ENCODE peak calls at places on chromosomes 7 and 10, in six cellular contexts. One of them, this sample, is unnamed.

GRCh38 chr7:15313361-15313760 is 248.5 kb downstream of the AGMO start:
- DNase-seq in stimulated activated CD8-positive, alpha-beta memory T cell treated with anti-CD3 and anti-CD28 coated beads, Interleukin-15, amount 100 ng/mL, for 24 hours: no peak
- DNase-seq in ovary: no peak
- DNase-seq in aorta: no peak
- DNase-seq in activated T-cell treated with anti-CD3 and anti-CD28 coated beads for 24 hours: no peak
- DNase-seq in NB4: no peak
- DNase-seq in this sample: no peak

GRCh38 chr7:148173296-148173695 is 417.3 kb upstream of the C7orf33 start:
- DNase-seq in ovary: no peak
- DNase-seq in aorta: no peak
- DNase-seq in NB4: no peak
- DNase-seq in stimulated activated CD8-positive, alpha-beta memory T cell treated with anti-CD3 and anti-CD28 coated beads, Interleukin-15, amount 100 ng/mL, for 24 hours: no peak
- DNase-seq in activated T-cell treated with anti-CD3 and anti-CD28 coated beads for 24 hours: no peak
- DNase-seq in this sample: no peak

GRCh38 chr10:132850246-132850645 is 64.3 kb upstream of the NKX6-2 start:
- DNase-seq in ovary: no peak
- DNase-seq in NB4: no peak
- DNase-seq in aorta: peak; percentile 24
- DNase-seq in activated T-cell treated with anti-CD3 and anti-CD28 coated beads for 24 hours: no peak
- DNase-seq in stimulated activated CD8-positive, alpha-beta memory T cell treated with anti-CD3 and anti-CD28 coated beads, Interleukin-15, amount 100 ng/mL, for 24 hours: no peak
- DNase-seq in this sample: no peak

GRCh38 chr10:78451592-78451991 is 417.9 kb downstream of the RPS24 start:
- DNase-seq in ovary: peak; percentile 67
- DNase-seq in NB4: no peak
- DNase-seq in stimulated activated CD8-positive, alpha-beta memory T cell treated with anti-CD3 and anti-CD28 coated beads, Interleukin-15, amount 100 ng/mL, for 24 hours: no peak
- DNase-seq in activated T-cell treated with anti-CD3 and anti-CD28 coated beads for 24 hours: no peak
- DNase-seq in aorta: peak; percentile 57
- DNase-seq in this sample: no peak

GRCh38 chr7:123499211-123499968 is 35.0 kb downstream of the IQUB start:
- DNase-seq in ovary: no peak
- DNase-seq in activated T-cell treated with anti-CD3 and anti-CD28 coated beads for 24 hours: no peak
- DNase-seq in aorta: no peak
- DNase-seq in NB4: no peak
- DNase-seq in stimulated activated CD8-positive, alpha-beta memory T cell treated with anti-CD3 and anti-CD28 coated beads, Interleukin-15, amount 100 ng/mL, for 24 hours: no peak
- DNase-seq in this sample: no peak

GRCh38 chr10:31134303-31134928 is 102.8 kb upstream of the ZNF438 start:
- DNase-seq in aorta: no peak
- DNase-seq in ovary: no peak
- DNase-seq in stimulated activated CD8-positive, alpha-beta memory T cell treated with anti-CD3 and anti-CD28 coated beads, Interleukin-15, amount 100 ng/mL, for 24 hours: no peak
- DNase-seq in activated T-cell treated with anti-CD3 and anti-CD28 coated beads for 24 hours: peak; percentile 16
- DNase-seq in NB4: peak; percentile 81
- DNase-seq in this sample: no peak

GRCh38 chr10:122363311-122363710 is 11.2 kb upstream of the PLEKHA1 start:
- DNase-seq in ovary: no peak
- DNase-seq in NB4: no peak
- DNase-seq in stimulated activated CD8-positive, alpha-beta memory T cell treated with anti-CD3 and anti-CD28 coated beads, Interleukin-15, amount 100 ng/mL, for 24 hours: no peak
- DNase-seq in activated T-cell treated with anti-CD3 and anti-CD28 coated beads for 24 hours: no peak
- DNase-seq in aorta: no peak
- DNase-seq in this sample: no peak

GRCh38 chr10:30058570-30059132 is 735 bp downstream of the JCAD start:
- DNase-seq in aorta: no peak
- DNase-seq in activated T-cell treated with anti-CD3 and anti-CD28 coated beads for 24 hours: no peak
- DNase-seq in stimulated activated CD8-positive, alpha-beta memory T cell treated with anti-CD3 and anti-CD28 coated beads, Interleukin-15, amount 100 ng/mL, for 24 hours: no peak
- DNase-seq in NB4: no peak
- DNase-seq in ovary: peak; percentile 48
- DNase-seq in this sample: no peak

GRCh38 chr7:100157334-100158228 is 942 bp downstream of the TRAPPC14 start:
- DNase-seq in ovary: no peak
- DNase-seq in stimulated activated CD8-positive, alpha-beta memory T cell treated with anti-CD3 and anti-CD28 coated beads, Interleukin-15, amount 100 ng/mL, for 24 hours: no peak
- DNase-seq in activated T-cell treated with anti-CD3 and anti-CD28 coated beads for 24 hours: no peak
- DNase-seq in NB4: peak; percentile 62
- DNase-seq in aorta: no peak
- DNase-seq in this sample: peak; percentile 67

GRCh38 chr7:51234139-51234538 is 82.5 kb downstream of the COBL start:
- DNase-seq in stimulated activated CD8-positive, alpha-beta memory T cell treated with anti-CD3 and anti-CD28 coated beads, Interleukin-15, amount 100 ng/mL, for 24 hours: no peak
- DNase-seq in aorta: no peak
- DNase-seq in ovary: no peak
- DNase-seq in activated T-cell treated with anti-CD3 and anti-CD28 coated beads for 24 hours: no peak
- DNase-seq in NB4: no peak
- DNase-seq in this sample: no peak

GRCh38 chr10:3331680-3332230 is 159.2 kb upstream of the PITRM1 start:
- DNase-seq in aorta: no peak
- DNase-seq in stimulated activated CD8-positive, alpha-beta memory T cell treated with anti-CD3 and anti-CD28 coated beads, Interleukin-15, amount 100 ng/mL, for 24 hours: no peak
- DNase-seq in ovary: no peak
- DNase-seq in NB4: no peak
- DNase-seq in activated T-cell treated with anti-CD3 and anti-CD28 coated beads for 24 hours: no peak
- DNase-seq in this sample: no peak

GRCh38 chr7:13336227-13336626 is 648.8 kb downstream of the ARL4A start:
- DNase-seq in ovary: no peak
- DNase-seq in aorta: no peak
- DNase-seq in NB4: no peak
- DNase-seq in stimulated activated CD8-positive, alpha-beta memory T cell treated with anti-CD3 and anti-CD28 coated beads, Interleukin-15, amount 100 ng/mL, for 24 hours: no peak
- DNase-seq in activated T-cell treated with anti-CD3 and anti-CD28 coated beads for 24 hours: no peak
- DNase-seq in this sample: no peak

GRCh38 chr10:47278152-47278473 is 21.9 kb upstream of the GDF10 start:
- DNase-seq in NB4: no peak
- DNase-seq in aorta: no peak
- DNase-seq in stimulated activated CD8-positive, alpha-beta memory T cell treated with anti-CD3 and anti-CD28 coated beads, Interleukin-15, amount 100 ng/mL, for 24 hours: no peak
- DNase-seq in ovary: no peak
- DNase-seq in activated T-cell treated with anti-CD3 and anti-CD28 coated beads for 24 hours: no peak
- DNase-seq in this sample: no peak

GRCh38 chr10:96789571-96790108 is 42.5 kb upstream of the LCOR start:
- DNase-seq in activated T-cell treated with anti-CD3 and anti-CD28 coated beads for 24 hours: no peak
- DNase-seq in ovary: peak; percentile 41
- DNase-seq in aorta: no peak
- DNase-seq in stimulated activated CD8-positive, alpha-beta memory T cell treated with anti-CD3 and anti-CD28 coated beads, Interleukin-15, amount 100 ng/mL, for 24 hours: no peak
- DNase-seq in NB4: peak; percentile 55
- DNase-seq in this sample: no peak

GRCh38 chr10:68560916-68561691 is 967 bp downstream of the TET1 start:
- DNase-seq in activated T-cell treated with anti-CD3 and anti-CD28 coated beads for 24 hours: no peak
- DNase-seq in ovary: peak; percentile 59
- DNase-seq in stimulated activated CD8-positive, alpha-beta memory T cell treated with anti-CD3 and anti-CD28 coated beads, Interleukin-15, amount 100 ng/mL, for 24 hours: no peak
- DNase-seq in aorta: no peak
- DNase-seq in NB4: peak; percentile 54
- DNase-seq in this sample: no peak

GRCh38 chr7:158107806-158108205 is 479.8 kb downstream of the PTPRN2 start:
- DNase-seq in stimulated activated CD8-positive, alpha-beta memory T cell treated with anti-CD3 and anti-CD28 coated beads, Interleukin-15, amount 100 ng/mL, for 24 hours: no peak
- DNase-seq in activated T-cell treated with anti-CD3 and anti-CD28 coated beads for 24 hours: no peak
- DNase-seq in aorta: no peak
- DNase-seq in NB4: no peak
- DNase-seq in ovary: no peak
- DNase-seq in this sample: no peak

GRCh38 chr10:105691811-105692210 is 1050.7 kb downstream of the SORCS3 start:
- DNase-seq in aorta: no peak
- DNase-seq in NB4: peak; percentile 51
- DNase-seq in ovary: no peak
- DNase-seq in stimulated activated CD8-positive, alpha-beta memory T cell treated with anti-CD3 and anti-CD28 coated beads, Interleukin-15, amount 100 ng/mL, for 24 hours: no peak
- DNase-seq in activated T-cell treated with anti-CD3 and anti-CD28 coated beads for 24 hours: no peak
- DNase-seq in this sample: no peak

GRCh38 chr7:101518348-101518747 is 110.7 kb downstream of the MYL10 start:
- DNase-seq in NB4: no peak
- DNase-seq in activated T-cell treated with anti-CD3 and anti-CD28 coated beads for 24 hours: no peak
- DNase-seq in stimulated activated CD8-positive, alpha-beta memory T cell treated with anti-CD3 and anti-CD28 coated beads, Interleukin-15, amount 100 ng/mL, for 24 hours: no peak
- DNase-seq in aorta: no peak
- DNase-seq in ovary: no peak
- DNase-seq in this sample: no peak

GRCh38 chr10:107576746-107577145 is 412.2 kb upstream of the SORCS1 start:
- DNase-seq in aorta: no peak
- DNase-seq in stimulated activated CD8-positive, alpha-beta memory T cell treated with anti-CD3 and anti-CD28 coated beads, Interleukin-15, amount 100 ng/mL, for 24 hours: no peak
- DNase-seq in NB4: no peak
- DNase-seq in activated T-cell treated with anti-CD3 and anti-CD28 coated beads for 24 hours: no peak
- DNase-seq in ovary: no peak
- DNase-seq in this sample: no peak

GRCh38 chr7:151876899-151877777 is at the start of gene PRKAG2:
- DNase-seq in ovary: peak; percentile 81
- DNase-seq in activated T-cell treated with anti-CD3 and anti-CD28 coated beads for 24 hours: peak; percentile 58
- DNase-seq in stimulated activated CD8-positive, alpha-beta memory T cell treated with anti-CD3 and anti-CD28 coated beads, Interleukin-15, amount 100 ng/mL, for 24 hours: peak; percentile 47
- DNase-seq in aorta: peak; percentile 84
- DNase-seq in NB4: peak; percentile 87
- DNase-seq in this sample: peak; percentile 84

GRCh38 chr7:107071129-107071528 is 26.6 kb downstream of the PRKAR2B start:
- DNase-seq in NB4: no peak
- DNase-seq in ovary: no peak
- DNase-seq in activated T-cell treated with anti-CD3 and anti-CD28 coated beads for 24 hours: no peak
- DNase-seq in stimulated activated CD8-positive, alpha-beta memory T cell treated with anti-CD3 and anti-CD28 coated beads, Interleukin-15, amount 100 ng/mL, for 24 hours: no peak
- DNase-seq in aorta: no peak
- DNase-seq in this sample: no peak

GRCh38 chr10:93573051-93573909 is 6.8 kb downstream of the FFAR4 start:
- DNase-seq in activated T-cell treated with anti-CD3 and anti-CD28 coated beads for 24 hours: no peak
- DNase-seq in aorta: peak; percentile 80
- DNase-seq in NB4: peak; percentile 88
- DNase-seq in ovary: no peak
- DNase-seq in stimulated activated CD8-positive, alpha-beta memory T cell treated with anti-CD3 and anti-CD28 coated beads, Interleukin-15, amount 100 ng/mL, for 24 hours: no peak
- DNase-seq in this sample: peak; percentile 64

GRCh38 chr7:77253151-77253550 is 53.5 kb upstream of the FGL2 start:
- DNase-seq in activated T-cell treated with anti-CD3 and anti-CD28 coated beads for 24 hours: no peak
- DNase-seq in ovary: no peak
- DNase-seq in stimulated activated CD8-positive, alpha-beta memory T cell treated with anti-CD3 and anti-CD28 coated beads, Interleukin-15, amount 100 ng/mL, for 24 hours: no peak
- DNase-seq in NB4: no peak
- DNase-seq in aorta: no peak
- DNase-seq in this sample: no peak

GRCh38 chr7:39510738-39511372 is 55.3 kb upstream of the YAE1 start:
- DNase-seq in ovary: no peak
- DNase-seq in activated T-cell treated with anti-CD3 and anti-CD28 coated beads for 24 hours: no peak
- DNase-seq in NB4: peak; percentile 28
- DNase-seq in aorta: no peak
- DNase-seq in stimulated activated CD8-positive, alpha-beta memory T cell treated with anti-CD3 and anti-CD28 coated beads, Interleukin-15, amount 100 ng/mL, for 24 hours: no peak
- DNase-seq in this sample: no peak

GRCh38 chr7:131224996-131225395 is 102.7 kb upstream of the MKLN1 start:
- DNase-seq in stimulated activated CD8-positive, alpha-beta memory T cell treated with anti-CD3 and anti-CD28 coated beads, Interleukin-15, amount 100 ng/mL, for 24 hours: no peak
- DNase-seq in ovary: no peak
- DNase-seq in aorta: no peak
- DNase-seq in activated T-cell treated with anti-CD3 and anti-CD28 coated beads for 24 hours: no peak
- DNase-seq in NB4: no peak
- DNase-seq in this sample: no peak

GRCh38 chr7:23530355-23530754 is 1.4 kb downstream of the TRA2A start:
- DNase-seq in stimulated activated CD8-positive, alpha-beta memory T cell treated with anti-CD3 and anti-CD28 coated beads, Interleukin-15, amount 100 ng/mL, for 24 hours: no peak
- DNase-seq in ovary: no peak
- DNase-seq in activated T-cell treated with anti-CD3 and anti-CD28 coated beads for 24 hours: no peak
- DNase-seq in aorta: no peak
- DNase-seq in NB4: peak; percentile 62
- DNase-seq in this sample: no peak

GRCh38 chr7:103551006-103551405 is 105.0 kb upstream of the SLC26A5 start:
- DNase-seq in NB4: no peak
- DNase-seq in activated T-cell treated with anti-CD3 and anti-CD28 coated beads for 24 hours: no peak
- DNase-seq in ovary: no peak
- DNase-seq in stimulated activated CD8-positive, alpha-beta memory T cell treated with anti-CD3 and anti-CD28 coated beads, Interleukin-15, amount 100 ng/mL, for 24 hours: no peak
- DNase-seq in aorta: no peak
- DNase-seq in this sample: no peak

GRCh38 chr7:47779341-47779771 is 168.9 kb downstream of the PKD1L1 start:
- DNase-seq in ovary: no peak
- DNase-seq in NB4: no peak
- DNase-seq in stimulated activated CD8-positive, alpha-beta memory T cell treated with anti-CD3 and anti-CD28 coated beads, Interleukin-15, amount 100 ng/mL, for 24 hours: no peak
- DNase-seq in activated T-cell treated with anti-CD3 and anti-CD28 coated beads for 24 hours: no peak
- DNase-seq in aorta: no peak
- DNase-seq in this sample: no peak

GRCh38 chr7:33779216-33779615 is 126.1 kb upstream of the BMPER start:
- DNase-seq in ovary: no peak
- DNase-seq in aorta: no peak
- DNase-seq in activated T-cell treated with anti-CD3 and anti-CD28 coated beads for 24 hours: no peak
- DNase-seq in stimulated activated CD8-positive, alpha-beta memory T cell treated with anti-CD3 and anti-CD28 coated beads, Interleukin-15, amount 100 ng/mL, for 24 hours: no peak
- DNase-seq in NB4: no peak
- DNase-seq in this sample: no peak

GRCh38 chr10:99008106-99008505 is 227.5 kb downstream of the HPSE2 start:
- DNase-seq in stimulated activated CD8-positive, alpha-beta memory T cell treated with anti-CD3 and anti-CD28 coated beads, Interleukin-15, amount 100 ng/mL, for 24 hours: no peak
- DNase-seq in aorta: no peak
- DNase-seq in NB4: no peak
- DNase-seq in ovary: no peak
- DNase-seq in activated T-cell treated with anti-CD3 and anti-CD28 coated beads for 24 hours: no peak
- DNase-seq in this sample: no peak

GRCh38 chr10:31700222-31700621 is 228.4 kb downstream of the ARHGAP12 start:
- DNase-seq in ovary: no peak
- DNase-seq in activated T-cell treated with anti-CD3 and anti-CD28 coated beads for 24 hours: no peak
- DNase-seq in aorta: no peak
- DNase-seq in NB4: no peak
- DNase-seq in stimulated activated CD8-positive, alpha-beta memory T cell treated with anti-CD3 and anti-CD28 coated beads, Interleukin-15, amount 100 ng/mL, for 24 hours: no peak
- DNase-seq in this sample: no peak

GRCh38 chr10:30413996-30414576 is 19.9 kb upstream of the MAP3K8 start:
- DNase-seq in ovary: no peak
- DNase-seq in aorta: no peak
- DNase-seq in stimulated activated CD8-positive, alpha-beta memory T cell treated with anti-CD3 and anti-CD28 coated beads, Interleukin-15, amount 100 ng/mL, for 24 hours: no peak
- DNase-seq in activated T-cell treated with anti-CD3 and anti-CD28 coated beads for 24 hours: no peak
- DNase-seq in NB4: peak; percentile 79
- DNase-seq in this sample: no peak

GRCh38 chr10:121481222-121481621 is 117.0 kb downstream of the FGFR2 start:
- DNase-seq in NB4: no peak
- DNase-seq in activated T-cell treated with anti-CD3 and anti-CD28 coated beads for 24 hours: no peak
- DNase-seq in ovary: peak; percentile 32
- DNase-seq in stimulated activated CD8-positive, alpha-beta memory T cell treated with anti-CD3 and anti-CD28 coated beads, Interleukin-15, amount 100 ng/mL, for 24 hours: no peak
- DNase-seq in aorta: no peak
- DNase-seq in this sample: no peak

This sample was measured in lower lobe of right lung.